ENCODE peak calls at places on chromosomes 2 and 18, in six cellular contexts. R is NCI-H2081; G is BE2C; V is activated T-cell treated with anti-CD3 and anti-CD28 coated beads, Interleukin-2, amount 50 U/mL, for 48 hours; W is NCI-H1417; A is T-helper 1 cell. N is an unnamed sample.

GRCh38 chr18:25422230-25422629 is 70.3 kb upstream of the ZNF521 start:
- DNase-seq in A (no peak), R (no peak), G (no peak), W (no peak), V (no peak), N (no peak)

GRCh38 chr2:182503886-182504285 is 77.0 kb upstream of the PDE1A start:
- DNase-seq in G (no peak), V (no peak), W (no peak), A (no peak), R (no peak), N (no peak)

GRCh38 chr2:237916296-237916695 is 50.5 kb upstream of the UBE2F start:
- DNase-seq in A (no peak), R (no peak), G (no peak), V (no peak), W (no peak), N (no peak)

GRCh38 chr18:11042247-11042646 is 107.1 kb downstream of the PIEZO2 start:
- DNase-seq in V (no peak), R (no peak), A (no peak), G (no peak), W (no peak), N (no peak)

GRCh38 chr2:46270384-46270783 is 26.8 kb upstream of the EPAS1 start:
- DNase-seq in V (no peak), W (no peak), G (no peak), A (peak; percentile 3), R (no peak), N (no peak)

GRCh38 chr18:78293516-78293915 is 686.1 kb upstream of the SALL3 start:
- DNase-seq in V (no peak), W (no peak), A (no peak), G (no peak), R (no peak), N (peak; percentile 83)

GRCh38 chr2:217903859-217904613 is 98.8 kb downstream of the TNS1 start:
- DNase-seq in G (peak; percentile 40), A (no peak), R (peak; percentile 71), V (no peak), W (no peak), N (no peak)

GRCh38 chr2:142865924-142866323 is 11.5 kb upstream of the KYNU start:
- DNase-seq in W (no peak), V (no peak), R (no peak), G (no peak), A (no peak), N (no peak)

GRCh38 chr2:140650825-140651224 is 1480.0 kb downstream of the LRP1B start:
- DNase-seq in W (no peak), V (no peak), A (no peak), G (no peak), R (no peak), N (no peak)

GRCh38 chr2:172427990-172428840 is 829 bp downstream of the ITGA6 start:
- DNase-seq in G (no peak), W (no peak), A (peak; percentile 59), R (peak; percentile 45), V (peak; percentile 67), N (peak; percentile 63)

GRCh38 chr18:12890964-12891363 is 6.9 kb upstream of the PTPN2 start:
- DNase-seq in A (no peak), G (no peak), W (no peak), R (no peak), V (no peak), N (no peak)

GRCh38 chr2:168731550-168732128 is 70.8 kb upstream of the NOSTRIN start:
- DNase-seq in A (no peak), W (peak; percentile 29), V (no peak), R (no peak), G (peak; percentile 22), N (no peak)

GRCh38 chr18:48754559-48754958 is 196.2 kb downstream of the SMAD7 start:
- DNase-seq in G (no peak), V (no peak), R (no peak), W (no peak), A (no peak), N (no peak)

GRCh38 chr2:33238111-33238510 is 238.3 kb upstream of the RASGRP3 start:
- DNase-seq in R (no peak), A (no peak), V (no peak), W (no peak), G (no peak), N (no peak)

GRCh38 chr2:45889053-45889452 is 237.6 kb downstream of the PRKCE start:
- DNase-seq in G (peak; percentile 83), R (no peak), A (peak; percentile 52), V (peak; percentile 23), W (peak; percentile 95), N (no peak)

GRCh38 chr2:241356871-241357260 is 781 bp downstream of the FARP2 start:
- DNase-seq in G (no peak), R (peak; percentile 40), V (no peak), W (no peak), A (no peak), N (no peak)

GRCh38 chr2:96146881-96147592 is 1.8 kb upstream of the DUSP2 start:
- DNase-seq in G (peak; percentile 53), R (peak; percentile 33), A (no peak), V (no peak), W (no peak), N (no peak)

GRCh38 chr2:202249521-202249850 is 11.1 kb upstream of the SUMO1 start:
- DNase-seq in A (no peak), G (no peak), W (no peak), V (no peak), R (no peak), N (no peak)

GRCh38 chr18:73891572-73892421 is 255.8 kb downstream of the FBXO15 start:
- DNase-seq in A (no peak), V (no peak), G (no peak), R (no peak), W (no peak), N (no peak)

GRCh38 chr2:68328901-68329300 is 9.2 kb upstream of the CNRIP1 start:
- DNase-seq in V (no peak), W (no peak), R (no peak), G (no peak), A (no peak), N (no peak)

GRCh38 chr2:215727507-215728503 is 285.5 kb downstream of the MREG start:
- DNase-seq in W (no peak), V (no peak), A (no peak), G (no peak), R (no peak), N (no peak)